ENCODE peak calls at places on chromosomes 1 and 21, in nine cellular contexts. H is progenitor cell of endocrine pancreas, F is GM20000, B is psoas muscle, X is GM19239, N is cardiac fibroblast, P is Right ventricle myocardium superior, G is aorta, L is AG10803. K is an unnamed sample.

GRCh38 chr21:45154511-45155508 is 80.4 kb downstream of the ADARB1 start:
- DNase-seq in P (no peak), G (peak), X (no peak), L (peak), F (no peak), B (no peak), H (no peak), N (peak), K (no peak)

GRCh38 chr21:29018540-29018939 is 609 bp downstream of the RWDD2B start:
- DNase-seq in F (no peak), X (no peak), G (no peak), B (no peak), H (no peak), N (peak), L (peak), P (no peak), K (no peak)

GRCh38 chr1:205526431-205526830 is 22.0 kb downstream of the CDK18 start:
- DNase-seq in B (no peak), H (no peak), G (no peak), N (no peak), X (no peak), P (no peak), L (no peak), F (no peak), K (no peak)

GRCh38 chr1:109864960-109865611 is 45.6 kb upstream of the CSF1 start:
- DNase-seq in F (no peak), N (peak), X (no peak), L (peak), H (no peak), G (no peak), B (peak), P (no peak), K (no peak)

GRCh38 chr21:35585878-35586277 is 474.4 kb downstream of the SETD4 start:
- DNase-seq in B (no peak), G (no peak), N (no peak), F (no peak), L (no peak), H (no peak), P (no peak), X (no peak), K (no peak)

GRCh38 chr1:42723511-42723910 is 16.5 kb downstream of the CLDN19 start:
- DNase-seq in L (no peak), B (no peak), F (no peak), G (no peak), X (no peak), H (no peak), N (no peak), P (no peak), K (no peak)

GRCh38 chr1:10555635-10556429 is 81.1 kb downstream of the PEX14 start:
- DNase-seq in F (no peak), B (peak), G (no peak), N (no peak), X (no peak), L (no peak), H (no peak), P (no peak), K (no peak)

GRCh38 chr1:196481616-196482015 is 126.6 kb downstream of the KCNT2 start:
- DNase-seq in F (no peak), X (no peak), N (no peak), P (no peak), B (no peak), L (no peak), H (no peak), G (no peak), K (no peak)

GRCh38 chr1:6601865-6602668 is 602 bp downstream of the KLHL21 start:
- DNase-seq in F (peak), H (peak), P (peak), N (no peak), L (peak), G (peak), X (no peak), B (peak), K (peak)

GRCh38 chr1:167659440-167659839 is 29.4 kb downstream of the RCSD1 start:
- DNase-seq in F (no peak), G (no peak), H (no peak), P (no peak), L (no peak), N (no peak), X (no peak), B (no peak), K (no peak)

GRCh38 chr1:8381618-8382017 is 63.7 kb downstream of the SLC45A1 start:
- DNase-seq in B (no peak), L (peak), P (no peak), X (no peak), N (no peak), F (no peak), G (no peak), H (no peak), K (no peak)

GRCh38 chr21:33761104-33762036 is 119.1 kb downstream of the ITSN1 start:
- DNase-seq in N (peak), H (no peak), L (peak), B (peak), P (no peak), F (no peak), X (no peak), G (no peak), K (no peak)

GRCh38 chr1:29470788-29471119 is 234.4 kb downstream of the PTPRU start:
- DNase-seq in F (no peak), L (no peak), N (no peak), P (no peak), B (no peak), G (peak), H (no peak), X (no peak), K (no peak)

GRCh38 chr1:186183219-186183618 is 191.8 kb downstream of the TPR start:
- DNase-seq in P (peak), L (peak), N (peak), B (peak), X (no peak), H (no peak), G (no peak), F (no peak), K (no peak)

GRCh38 chr1:198672124-198672523 is 33.3 kb downstream of the PTPRC start:
- DNase-seq in F (no peak), P (no peak), H (no peak), N (peak), X (no peak), G (no peak), L (peak), B (no peak), K (no peak)

GRCh38 chr1:156475568-156476500 is 24.7 kb downstream of the MEF2D start:
- DNase-seq in B (peak), X (no peak), G (peak), H (no peak), P (peak), L (peak), N (no peak), F (no peak), K (peak)

GRCh38 chr1:200302192-200302892 is 107.5 kb downstream of the ZNF281 start:
- DNase-seq in X (peak), H (peak), L (peak), P (no peak), N (peak), B (no peak), F (peak), G (no peak), K (peak)

GRCh38 chr21:25916226-25916625 is 181.5 kb downstream of the GABPA start:
- DNase-seq in B (no peak), G (no peak), N (no peak), H (no peak), P (no peak), X (no peak), F (no peak), L (no peak), K (no peak)

GRCh38 chr1:47244339-47244862 is 12.4 kb upstream of the TAL1 start:
- DNase-seq in X (no peak), L (no peak), G (no peak), F (no peak), B (no peak), P (no peak), N (no peak), H (no peak), K (no peak)

GRCh38 chr1:156590326-156591180 is 1.0 kb upstream of the NAXE start:
- DNase-seq in H (no peak), N (no peak), F (no peak), L (no peak), X (no peak), B (no peak), G (no peak), P (no peak), K (no peak)

GRCh38 chr1:82919828-82920227 is 1079.1 kb downstream of the TTLL7 start:
- DNase-seq in B (no peak), P (no peak), H (no peak), N (peak), G (no peak), L (no peak), F (no peak), X (no peak), K (no peak)

GRCh38 chr1:200410566-200410878 is 686 bp upstream of the ZNF281 start:
- DNase-seq in L (no peak), N (no peak), B (no peak), X (no peak), H (no peak), G (no peak), P (no peak), F (peak), K (no peak)

GRCh38 chr1:152112101-152112884 is 3.0 kb downstream of the TCHH start:
- DNase-seq in N (peak), X (no peak), F (no peak), G (no peak), B (no peak), H (no peak), L (peak), P (no peak), K (peak)

GRCh38 chr21:45286671-45287437 is 841 bp downstream of the POFUT2 start:
- DNase-seq in H (no peak), P (no peak), N (no peak), G (peak), F (no peak), L (no peak), B (peak), X (no peak), K (no peak)

GRCh38 chr1:47931395-47931794 is 65.8 kb downstream of the TRABD2B start:
- DNase-seq in B (no peak), H (no peak), F (no peak), L (no peak), G (no peak), N (no peak), P (no peak), X (no peak), K (no peak)

GRCh38 chr1:211684331-211684730 is 8.9 kb upstream of the NEK2 start:
- DNase-seq in F (no peak), B (no peak), H (no peak), G (no peak), N (no peak), X (no peak), L (no peak), P (no peak), K (no peak)

GRCh38 chr1:214670098-214670497 is 67.1 kb downstream of the CENPF start:
- DNase-seq in F (no peak), P (peak), X (no peak), L (peak), N (peak), G (no peak), H (no peak), B (peak), K (no peak)

GRCh38 chr1:235011064-235011598 is 117.5 kb downstream of the TOMM20 start:
- DNase-seq in L (no peak), N (no peak), F (peak), H (no peak), P (no peak), B (no peak), G (no peak), X (no peak), K (no peak)

GRCh38 chr1:54107131-54107530 is 45.7 kb downstream of the CDCP2 start:
- DNase-seq in G (no peak), N (peak), F (no peak), B (no peak), X (no peak), L (peak), H (no peak), P (no peak), K (no peak)

GRCh38 chr1:236181059-236181458 is 38.7 kb downstream of the GPR137B start:
- DNase-seq in P (no peak), X (no peak), N (no peak), F (no peak), L (peak), H (no peak), G (no peak), B (no peak), K (no peak)

GRCh38 chr1:7149080-7149838 is 364.0 kb downstream of the CAMTA1 start:
- DNase-seq in G (peak), X (no peak), N (peak), F (no peak), H (no peak), L (peak), P (peak), B (peak), K (peak)